ENCODE peak calls at places on chromosomes 4 and X, in eight cellular contexts. T, P, K, V, B, R, Q and W are unnamed samples.

GRCh38 chrX:143781103-143781502 is 60.6 kb upstream of the SPANXN2 start:
- DNase-seq in T (no peak), P (no peak), K (peak; percentile 16), V (no peak), B (no peak), R (no peak), Q (no peak), W (no peak)

GRCh38 chrX:107731831-107732502 is 43.6 kb downstream of the TSC22D3 start:
- DNase-seq in T (no peak), P (no peak), K (peak; percentile 76), V (peak; percentile 94), B (no peak), R (no peak), Q (no peak), W (no peak)

GRCh38 chr4:183589710-183590109 is 69.3 kb downstream of the RWDD4 start:
- DNase-seq in T (no peak), P (no peak), K (peak; percentile 32), V (no peak), B (no peak), R (no peak), Q (no peak), W (no peak)

GRCh38 chr4:52051615-52052474 is 741 bp downstream of the SPATA18 start:
- DNase-seq in T (no peak), P (peak; percentile 58), K (peak; percentile 83), V (peak; percentile 35), B (peak; percentile 60), R (peak; percentile 81), Q (peak; percentile 9), W (no peak)

GRCh38 chrX:118884552-118885138 is 61.0 kb downstream of the ZCCHC12 start:
- DNase-seq in T (no peak), P (no peak), K (peak; percentile 2), V (no peak), B (no peak), R (no peak), Q (no peak), W (no peak)

GRCh38 chrX:56564182-56564885 is 907 bp downstream of the UBQLN2 start:
- DNase-seq in T (peak; percentile 5), P (peak; percentile 31), K (peak; percentile 29), V (no peak), B (no peak), R (no peak), Q (peak; percentile 61), W (no peak)

GRCh38 chr4:6582889-6583504 is 8.0 kb downstream of the MAN2B2 start:
- DNase-seq in T (no peak), P (peak; percentile 19), K (peak; percentile 19), V (no peak), B (no peak), R (no peak), Q (no peak), W (no peak)

GRCh38 chr4:1986578-1987210 is 22.1 kb downstream of the NELFA start:
- DNase-seq in T (no peak), P (no peak), K (no peak), V (no peak), B (no peak), R (no peak), Q (no peak), W (no peak)

GRCh38 chrX:70244881-70245280 is 10.4 kb downstream of the AWAT1 start:
- DNase-seq in T (no peak), P (no peak), K (no peak), V (no peak), B (no peak), R (no peak), Q (no peak), W (no peak)

GRCh38 chrX:22378296-22378695 is 105.6 kb downstream of the CBLL2 start:
- DNase-seq in T (no peak), P (no peak), K (peak; percentile 38), V (no peak), B (no peak), R (no peak), Q (no peak), W (no peak)